ENCODE peak calls at places on chromosomes 7 and 10, in nine cellular contexts. K is tibial nerve, I is K562, L is body of pancreas, X is Peyer's patch, F is esophagus muscularis mucosa, A is prostate gland, U is heart left ventricle, B is transverse colon. Y is an unnamed sample. For H3K36me3, the result is how much of the 10 kb centered on the place peaks cover.

GRCh38 chr7:7178906-7179305 is 3.4 kb upstream of the C1GALT1 start:
- DNase-seq in K (no peak), I (no peak), L (no peak), X (no peak), F (no peak), A (no peak), U (no peak), B (no peak), Y (no peak)

GRCh38 chr10:130485241-130485957 is 349.2 kb downstream of the GLRX3 start:
- DNase-seq in K (no peak), I (no peak), L (no peak), X (no peak), F (no peak), A (no peak), U (no peak), B (no peak), Y (no peak)

GRCh38 chr10:72092171-72092924 is 4.0 kb upstream of the SPOCK2 start:
- DNase-seq in K (no peak), I (no peak), L (no peak), X (no peak), F (no peak), A (no peak), U (no peak), B (no peak), Y (no peak)

GRCh38 chr10:110462308-110463095 is 35.2 kb upstream of the DUSP5 start:
- DNase-seq in K (no peak), I (no peak), L (no peak), X (no peak), F (no peak), A (no peak), U (no peak), B (no peak), Y (no peak)

GRCh38 chr7:130127404-130128395 is 57.4 kb downstream of the KLHDC10 start:
- DNase-seq in K (no peak), I (no peak), L (no peak), X (no peak), F (no peak), A (no peak), U (no peak), B (no peak), Y (no peak)

GRCh38 chr7:130272456-130273080 is 5.9 kb downstream of the CPA2 start:
- DNase-seq in K (no peak), I (no peak), L (no peak), X (no peak), F (peak), A (peak), U (peak), B (no peak), Y (no peak)

GRCh38 chr7:145036592-145037386 is 200.9 kb upstream of the TPK1 start:
- DNase-seq in K (no peak), I (peak), L (peak), X (no peak), F (no peak), A (peak), U (no peak), B (no peak), Y (no peak)

GRCh38 chr7:1663857-1664651 is 6.0 kb upstream of the ELFN1 start:
- DNase-seq in K (no peak), I (no peak), L (peak), X (no peak), F (no peak), A (no peak), U (peak), B (peak), Y (no peak)

GRCh38 chr7:92427193-92427592 is 20.1 kb upstream of the GATAD1 start:
- DNase-seq in K (no peak), I (no peak), L (no peak), X (no peak), F (no peak), A (no peak), U (no peak), B (no peak), Y (no peak)

GRCh38 chr10:114879541-114880158 is 58.1 kb downstream of the FHIP2A start:
- DNase-seq in K (no peak), I (peak), L (peak), X (peak), F (no peak), A (no peak), U (no peak), B (peak), Y (peak)

GRCh38 chr10:80596391-80597257 is 58.9 kb downstream of the SH2D4B start:
- DNase-seq in K (no peak), I (peak), L (peak), X (peak), F (no peak), A (no peak), U (no peak), B (peak), Y (peak)

GRCh38 chr7:106060394-106060920 is 51.7 kb downstream of the SYPL1 start:
- DNase-seq in K (no peak), I (no peak), L (no peak), X (no peak), F (no peak), A (peak), U (no peak), B (no peak), Y (peak)

GRCh38 chr10:6385683-6386082 is 183.0 kb downstream of the PFKFB3 start:
- DNase-seq in K (no peak), I (no peak), L (no peak), X (no peak), F (no peak), A (no peak), U (no peak), B (no peak), Y (no peak)

GRCh38 chr7:22610258-22610657 is 110.3 kb upstream of the STEAP1B start:
- DNase-seq in K (no peak), I (no peak), L (no peak), X (no peak), F (no peak), A (no peak), U (no peak), B (no peak), Y (no peak)

GRCh38 chr10:60101821-60102220 is 195.5 kb upstream of the CCDC6 start:
- DNase-seq in K (no peak), I (no peak), L (no peak), X (no peak), F (no peak), A (no peak), U (no peak), B (no peak), Y (no peak)

GRCh38 chr10:130111848-130112180 is 1.2 kb upstream of the C10orf143 start:
- DNase-seq in K (no peak), I (no peak), L (no peak), X (no peak), F (no peak), A (no peak), U (no peak), B (no peak), Y (no peak)

GRCh38 chr10:62231371-62231770 is 37.3 kb downstream of the RTKN2 start:
- DNase-seq in K (no peak), I (no peak), L (no peak), X (no peak), F (no peak), A (no peak), U (no peak), B (no peak), Y (no peak)

GRCh38 chr7:24653316-24654085 is 80.2 kb downstream of the PALS2 start:
- DNase-seq in K (no peak), I (no peak), L (no peak), X (no peak), F (no peak), A (peak), U (no peak), B (no peak), Y (no peak)

GRCh38 chr10:689433-690226 is at the start of gene DIP2C:
- DNase-seq in K (peak), I (no peak), L (peak), X (no peak), F (peak), A (peak), U (peak), B (peak), Y (peak)

GRCh38 chr10:71239946-71240795 is 27.8 kb downstream of the UNC5B start:
- DNase-seq in K (no peak), I (no peak), L (no peak), X (no peak), F (no peak), A (no peak), U (peak), B (no peak), Y (no peak)

GRCh38 chr10:78301481-78301880 is 267.8 kb downstream of the RPS24 start:
- DNase-seq in K (no peak), I (no peak), L (no peak), X (no peak), F (peak), A (no peak), U (peak), B (no peak), Y (no peak)

GRCh38 chr10:44975487-44976331 is 2.9 kb downstream of the DEPP1 start:
- DNase-seq in K (no peak), I (peak), L (peak), X (no peak), F (no peak), A (no peak), U (no peak), B (peak), Y (peak)

GRCh38 chr10:13930123-13930522 is 343.4 kb downstream of the PRPF18 start:
- DNase-seq in K (no peak), I (peak), L (no peak), X (no peak), F (no peak), A (no peak), U (no peak), B (no peak), Y (no peak)

GRCh38 chr7:158847451-158847866 is 8.9 kb upstream of the DYNC2I1 start:
- DNase-seq in K (no peak), I (no peak), L (no peak), X (no peak), F (no peak), A (no peak), U (no peak), B (no peak), Y (no peak)

GRCh38 chr10:23120001-23120934 is 24.9 kb downstream of the MSRB2 start:
- DNase-seq in K (no peak), I (no peak), L (no peak), X (no peak), F (no peak), A (no peak), U (no peak), B (no peak), Y (no peak)

GRCh38 chr10:61754553-61755540 is 92.1 kb downstream of the CABCOCO1 start:
- DNase-seq in K (no peak), I (no peak), L (no peak), X (no peak), F (no peak), A (no peak), U (no peak), B (no peak), Y (no peak)

GRCh38 chr10:101602767-101603398 is 14.8 kb downstream of the DPCD start:
- DNase-seq in K (peak), I (peak), L (peak), X (peak), F (no peak), A (peak), U (peak), B (peak), Y (peak)

GRCh38 chr7:158321936-158322615 is 265.5 kb downstream of the PTPRN2 start:
- DNase-seq in K (no peak), I (no peak), L (no peak), X (no peak), F (no peak), A (no peak), U (no peak), B (no peak), Y (no peak)

GRCh38 chr10:71270301-71270777 is 48.7 kb upstream of the SLC29A3 start:
- DNase-seq in K (no peak), I (peak), L (peak), X (peak), F (no peak), A (no peak), U (peak), B (peak), Y (peak)

GRCh38 chr7:2032030-2032875 is 200.5 kb downstream of the MAD1L1 start:
- DNase-seq in K (no peak), I (no peak), L (peak), X (no peak), F (no peak), A (no peak), U (no peak), B (no peak), Y (peak)

GRCh38 chr10:127922675-127923366 is 15.9 kb downstream of the PTPRE start:
- DNase-seq in K (no peak), I (no peak), L (peak), X (no peak), F (no peak), A (no peak), U (peak), B (peak), Y (peak)

GRCh38 chr10:98020254-98020653 is 10.2 kb downstream of the CRTAC1 start:
- DNase-seq in K (no peak), I (no peak), L (no peak), X (no peak), F (no peak), A (no peak), U (no peak), B (no peak), Y (no peak)

GRCh38 chr7:113085781-113086390 is 741 bp downstream of the GPR85 start:
- DNase-seq in K (no peak), I (no peak), L (no peak), X (no peak), F (no peak), A (no peak), U (no peak), B (no peak), Y (no peak)

GRCh38 chr7:16836481-16836880 is 31.7 kb upstream of the AGR2 start:
- DNase-seq in K (no peak), I (no peak), L (no peak), X (no peak), F (no peak), A (no peak), U (no peak), B (no peak), Y (no peak)

GRCh38 chr7:15889501-15889900 is 203.0 kb upstream of the MEOX2 start:
- DNase-seq in K (peak), I (no peak), L (no peak), X (no peak), F (no peak), A (no peak), U (peak), B (no peak), Y (no peak)

GRCh38 chr10:119003572-119004289 is 25.8 kb upstream of the NANOS1 start:
- DNase-seq in K (no peak), I (no peak), L (no peak), X (peak), F (peak), A (no peak), U (no peak), B (no peak), Y (no peak)

GRCh38 chr10:30219977-30220751 is 128.9 kb downstream of the MTPAP start:
- DNase-seq in K (no peak), I (no peak), L (no peak), X (no peak), F (peak), A (peak), U (no peak), B (no peak), Y (peak)

GRCh38 chr7:945147-945555 is 9.3 kb downstream of the ADAP1 start:
- DNase-seq in K (no peak), I (no peak), L (no peak), X (no peak), F (no peak), A (no peak), U (no peak), B (peak), Y (peak)

DNA sequence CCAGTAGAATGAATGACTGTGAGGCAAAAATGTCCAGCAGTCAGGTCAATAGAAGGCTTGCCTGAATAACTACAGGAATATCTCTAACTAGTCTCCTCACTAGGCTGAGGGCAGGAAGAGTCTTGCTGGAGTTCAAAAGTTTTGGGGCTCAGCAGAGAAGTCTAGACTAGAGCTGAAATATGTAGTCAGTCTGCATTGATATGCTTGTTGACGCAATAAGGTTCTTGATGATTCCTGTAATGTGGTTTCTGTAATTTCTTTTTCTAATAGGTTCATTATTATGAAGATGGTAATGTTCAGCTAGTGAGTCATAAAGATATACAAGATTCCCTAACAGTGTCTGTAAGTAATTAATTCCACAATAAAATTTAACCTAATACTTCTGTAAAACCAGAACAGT is 41.5 kb upstream of the ST7 start:
- DNase-seq in K (no peak), I (no peak), L (no peak), X (no peak), F (no peak), A (no peak), U (no peak), B (no peak), Y (no peak)
- H3K36me3 ChIP-seq in K (half or more), I (half or more), L (under half), X (under half), F (under half), A (under half), U (half or more), B (under half), Y (under half)

GRCh38 chr7:155533120-155533826 is 13.1 kb downstream of the CNPY1 start:
- DNase-seq in K (no peak), I (no peak), L (no peak), X (no peak), F (no peak), A (no peak), U (no peak), B (no peak), Y (no peak)
- H3K4me3 ChIP-seq in K (peak), I (no peak), L (no peak), X (peak), F (peak), A (peak), U (peak), B (no peak), Y (no peak)

GRCh38 chr7:25950488-25951413 is 201.2 kb upstream of the NFE2L3 start:
- DNase-seq in K (peak), I (no peak), L (peak), X (peak), F (peak), A (peak), U (peak), B (peak), Y (peak)

GRCh38 chr7:25949672-25950487 is 202.1 kb upstream of the NFE2L3 start:
- DNase-seq in K (no peak), I (peak), L (peak), X (no peak), F (peak), A (peak), U (no peak), B (peak), Y (peak)

GRCh38 chr7:25952277-25953057 is 199.5 kb upstream of the NFE2L3 start:
- DNase-seq in K (no peak), I (no peak), L (peak), X (no peak), F (peak), A (no peak), U (no peak), B (no peak), Y (no peak)

GRCh38 chr7:25953859-25954258 is 198.1 kb upstream of the NFE2L3 start:
- DNase-seq in K (no peak), I (no peak), L (no peak), X (no peak), F (no peak), A (no peak), U (no peak), B (no peak), Y (no peak)

GRCh38 chr7:25951414-25952276 is 200.4 kb upstream of the NFE2L3 start:
- DNase-seq in K (no peak), I (peak), L (peak), X (no peak), F (peak), A (no peak), U (no peak), B (no peak), Y (peak)
- TF ChIP-seq POLR2A in K (no peak), I (no peak), L (peak), X (peak), F (no peak), A (peak), U (no peak), B (peak), Y (peak)

DNA sequence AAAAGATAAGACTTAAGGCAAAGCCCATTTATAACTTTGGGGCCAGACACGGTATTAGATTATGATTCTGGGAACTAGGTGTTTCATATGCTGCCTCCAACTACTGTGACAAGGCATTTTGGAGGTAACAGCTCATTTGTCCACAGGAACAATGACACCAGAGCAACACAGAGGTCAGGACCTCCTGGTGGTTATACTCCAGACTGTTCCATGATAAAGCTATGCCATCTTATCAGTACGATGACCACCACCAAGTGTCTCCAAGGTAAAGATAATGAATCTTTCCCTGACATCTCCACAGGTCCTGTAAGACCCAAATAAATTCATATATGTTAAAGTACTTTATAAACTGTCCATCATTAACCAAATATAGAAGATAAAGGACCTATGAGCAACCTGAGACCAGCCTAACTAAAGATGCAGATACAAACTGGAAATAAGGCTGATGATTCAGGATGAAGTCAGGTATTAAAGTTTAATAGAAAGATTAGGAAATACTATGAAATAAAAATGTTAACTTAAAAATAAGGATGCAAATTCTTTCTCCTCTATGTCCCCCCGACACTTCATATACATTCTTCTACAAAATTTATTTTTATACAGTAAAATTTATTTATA is 26.2 kb downstream of the CUL2 start:
- DNase-seq in K (no peak), I (peak), L (no peak), X (no peak), F (no peak), A (no peak), U (no peak), B (no peak), Y (no peak)
- H3K36me3 ChIP-seq in K (half or more), I (half or more), L (under half), X (under half), F (under half), A (under half), U (half or more), B (under half), Y (under half)

GRCh38 chr7:100366411-100367250 is 6.7 kb upstream of the PILRA start:
- DNase-seq in K (no peak), I (no peak), L (no peak), X (peak), F (no peak), A (no peak), U (no peak), B (peak), Y (no peak)
- H3K4me3 ChIP-seq in K (no peak), I (no peak), L (no peak), X (no peak), F (no peak), A (no peak), U (no peak), B (no peak), Y (no peak)

GRCh38 chr10:93495654-93496321 is 624 bp upstream of the CEP55 start:
- DNase-seq in K (no peak), I (peak), L (peak), X (no peak), F (no peak), A (peak), U (peak), B (peak), Y (peak)

GRCh38 chr10:93494494-93494893 is 1.9 kb upstream of the CEP55 start:
- DNase-seq in K (no peak), I (no peak), L (no peak), X (no peak), F (no peak), A (no peak), U (no peak), B (no peak), Y (no peak)

GRCh38 chr10:93498196-93498595 is 1.8 kb downstream of the CEP55 start:
- DNase-seq in K (no peak), I (peak), L (no peak), X (no peak), F (no peak), A (no peak), U (no peak), B (no peak), Y (no peak)

GRCh38 chr10:93493162-93493561 is 3.2 kb upstream of the CEP55 start:
- DNase-seq in K (no peak), I (no peak), L (no peak), X (no peak), F (no peak), A (no peak), U (no peak), B (no peak), Y (no peak)

GRCh38 chr10:93496322-93497041 is at the start of gene CEP55:
- DNase-seq in K (peak), I (peak), L (peak), X (peak), F (peak), A (peak), U (peak), B (peak), Y (peak)
- TF ChIP-seq POLR2A in K (peak), I (peak), L (no peak), X (no peak), F (no peak), A (no peak), U (peak), B (no peak), Y (peak)